ENCODE peak calls at places on chromosomes 12 and 14, in four cellular contexts. H is stimulated activated CD8-positive, alpha-beta memory T cell treated with anti-CD3 and anti-CD28 coated beads, Interleukin-15, amount 100 ng/mL, for 48 hours; B is GDM1; Z is hepatic stellate cell. U is an unnamed sample.

GRCh38 chr14:35368139-35368460 is 36.4 kb downstream of the NFKBIA start:
- DNase-seq in B (no peak), H (no peak), Z (no peak), U (no peak)

GRCh38 chr14:99554757-99555531 is 49.1 kb downstream of the CCDC85C start:
- DNase-seq in B (no peak), Z (no peak), H (no peak), U (no peak)

GRCh38 chr14:71739273-71739990 is 192.8 kb upstream of the RGS6 start:
- DNase-seq in H (no peak), B (no peak), Z (no peak), U (no peak)

GRCh38 chr12:117151195-117152031 is 38.9 kb downstream of the FBXO21 start:
- DNase-seq in H (no peak), B (no peak), Z (peak; percentile 75), U (peak; percentile 86)

GRCh38 chr14:64233791-64234190 is 60.4 kb downstream of the ESR2 start:
- DNase-seq in Z (no peak), B (no peak), H (no peak), U (no peak)

GRCh38 chr12:131916306-131917138 is 12.6 kb upstream of the PUS1 start:
- DNase-seq in B (no peak), Z (no peak), H (no peak), U (peak; percentile 13)

GRCh38 chr12:112010415-112011344 is 2.3 kb downstream of the TMEM116 start:
- DNase-seq in B (no peak), H (no peak), Z (no peak), U (no peak)

GRCh38 chr12:111430418-111431353 is 25.0 kb downstream of the SH2B3 start:
- DNase-seq in H (peak; percentile 73), B (peak; percentile 35), Z (no peak), U (no peak)

GRCh38 chr14:76957224-76957881 is 71.2 kb downstream of the IRF2BPL start:
- DNase-seq in H (no peak), Z (no peak), B (no peak), U (peak; percentile 69)

GRCh38 chr14:35403085-35403396 is 1.5 kb downstream of the NFKBIA start:
- DNase-seq in H (no peak), B (no peak), Z (no peak), U (no peak)

GRCh38 chr12:131050463-131051154 is 96.9 kb downstream of the ADGRD1 start:
- DNase-seq in B (no peak), H (no peak), Z (no peak), U (no peak)

GRCh38 chr14:61103541-61104339 is 122.7 kb downstream of the SLC38A6 start:
- DNase-seq in Z (peak; percentile 93), H (peak; percentile 5), B (no peak), U (no peak)

GRCh38 chr14:91119556-91120311 is 5.9 kb downstream of the DGLUCY start:
- DNase-seq in Z (peak; percentile 32), B (no peak), H (no peak), U (no peak)

GRCh38 chr12:17358850-17359249 is 731.1 kb downstream of the RERGL start:
- DNase-seq in B (no peak), Z (no peak), H (no peak), U (no peak)

GRCh38 chr14:22850944-22851790 is 14.8 kb downstream of the MMP14 start:
- DNase-seq in Z (peak; percentile 90), H (peak; percentile 29), B (peak; percentile 76), U (no peak)

GRCh38 chr14:64266206-64266605 is 28.0 kb downstream of the ESR2 start:
- DNase-seq in B (no peak), H (no peak), Z (peak; percentile 24), U (no peak)

GRCh38 chr14:79342942-79343341 is 868.4 kb downstream of the DIO2 start:
- DNase-seq in B (no peak), H (no peak), Z (no peak), U (no peak)

GRCh38 chr14:94089479-94089878 is 8.4 kb downstream of the IFI27L1 start:
- DNase-seq in H (no peak), Z (no peak), B (no peak), U (no peak)

GRCh38 chr12:28578361-28578760 is 388.1 kb downstream of the CCDC91 start:
- DNase-seq in B (no peak), Z (no peak), H (no peak), U (no peak)

GRCh38 chr12:62760779-62761178 is 174.2 kb downstream of the PPM1H start:
- DNase-seq in B (no peak), H (no peak), Z (no peak), U (no peak)

GRCh38 chr14:90087433-90087832 is 25.6 kb downstream of the KCNK13 start:
- DNase-seq in Z (no peak), H (no peak), B (no peak), U (no peak)

GRCh38 chr12:71027835-71028234 is 107.3 kb upstream of the PTPRR start:
- DNase-seq in Z (no peak), H (no peak), B (no peak), U (no peak)

GRCh38 chr14:70885343-70886014 is 21.8 kb upstream of the PCNX1 start:
- DNase-seq in H (peak; percentile 49), B (no peak), Z (no peak), U (no peak)

GRCh38 chr12:32444895-32445294 is 45.5 kb downstream of the FGD4 start:
- DNase-seq in H (no peak), Z (no peak), B (no peak), U (no peak)

GRCh38 chr14:35385042-35385839 is 19.3 kb downstream of the NFKBIA start:
- DNase-seq in Z (peak; percentile 90), B (no peak), H (no peak), U (peak; percentile 84)

GRCh38 chr12:25675808-25676207 is 122.7 kb upstream of the LMNTD1 start:
- DNase-seq in H (no peak), Z (no peak), B (no peak), U (no peak)

GRCh38 chr12:5785601-5786000 is 159.5 kb downstream of the ANO2 start:
- DNase-seq in Z (no peak), B (no peak), H (no peak), U (no peak)